ENCODE peak calls at places on chromosome X, in four cellular contexts. One of them, this sample, is unnamed.
A peak's percentile ranks its signal among the peaks of the same experiment; 100 is the strongest.

GRCh38 chrX:9534686-9535085 is 69.8 kb downstream of the TBL1X start:
- DNase-seq in IMR-90: peak; percentile 19
- DNase-seq in HepG2: peak; percentile 9
- DNase-seq in K562: no peak
- DNase-seq in this sample: no peak

GRCh38 chrX:132809581-132809980 is 148.8 kb downstream of the HS6ST2 start:
- DNase-seq in IMR-90: no peak
- DNase-seq in HepG2: no peak
- DNase-seq in K562: no peak
- DNase-seq in this sample: no peak

GRCh38 chrX:86910602-86911311 is 606.8 kb upstream of the KLHL4 start:
- DNase-seq in IMR-90: no peak
- DNase-seq in HepG2: no peak
- DNase-seq in K562: no peak
- DNase-seq in this sample: no peak

GRCh38 chrX:12721042-12721441 is 70.2 kb upstream of the PRPS2 start:
- DNase-seq in IMR-90: no peak
- DNase-seq in HepG2: no peak
- DNase-seq in K562: peak; percentile 3
- DNase-seq in this sample: no peak

GRCh38 chrX:39985551-39985950 is 112.2 kb downstream of the BCOR start:
- DNase-seq in IMR-90: no peak
- DNase-seq in HepG2: peak; percentile 40
- DNase-seq in K562: no peak
- DNase-seq in this sample: no peak

GRCh38 chrX:135516376-135516775 is 4.1 kb upstream of the INTS6L start:
- DNase-seq in IMR-90: no peak
- DNase-seq in HepG2: no peak
- DNase-seq in K562: peak; percentile 41
- DNase-seq in this sample: no peak

GRCh38 chrX:23292979-23293651 is 41.5 kb upstream of the PTCHD1 start:
- DNase-seq in IMR-90: no peak
- DNase-seq in HepG2: no peak
- DNase-seq in K562: no peak
- DNase-seq in this sample: no peak

GRCh38 chrX:7059214-7059838 is 88.2 kb upstream of the STS start:
- DNase-seq in IMR-90: no peak
- DNase-seq in HepG2: no peak
- DNase-seq in K562: no peak
- DNase-seq in this sample: no peak

GRCh38 chrX:119757979-119758681 is at the start of gene SOWAHD:
- DNase-seq in IMR-90: no peak
- DNase-seq in HepG2: peak; percentile 50
- DNase-seq in K562: peak; percentile 32
- DNase-seq in this sample: peak; percentile 21

GRCh38 chrX:78747471-78747870 is at the start of gene LPAR4:
- DNase-seq in IMR-90: no peak
- DNase-seq in HepG2: no peak
- DNase-seq in K562: no peak
- DNase-seq in this sample: no peak

GRCh38 chrX:7372843-7373525 is 225.0 kb upstream of the PUDP start:
- DNase-seq in IMR-90: peak; percentile 67
- DNase-seq in HepG2: no peak
- DNase-seq in K562: no peak
- DNase-seq in this sample: peak; percentile 16

GRCh38 chrX:27878862-27879261 is 71.1 kb downstream of the MAGEB10 start:
- DNase-seq in IMR-90: no peak
- DNase-seq in HepG2: no peak
- DNase-seq in K562: no peak
- DNase-seq in this sample: no peak

GRCh38 chrX:64853424-64853823 is 122.8 kb downstream of the ZC4H2 start:
- DNase-seq in IMR-90: no peak
- DNase-seq in HepG2: no peak
- DNase-seq in K562: no peak
- DNase-seq in this sample: no peak

GRCh38 chrX:119095936-119096335 is 23.1 kb downstream of the CT47C1 start:
- DNase-seq in IMR-90: no peak
- DNase-seq in HepG2: no peak
- DNase-seq in K562: no peak
- DNase-seq in this sample: no peak

GRCh38 chrX:132743086-132743485 is 215.3 kb downstream of the HS6ST2 start:
- DNase-seq in IMR-90: no peak
- DNase-seq in HepG2: no peak
- DNase-seq in K562: no peak
- DNase-seq in this sample: no peak

GRCh38 chrX:40647307-40648197 is at the start of gene CXorf38:
- DNase-seq in IMR-90: peak; percentile 83
- DNase-seq in HepG2: peak; percentile 69
- DNase-seq in K562: peak; percentile 93
- DNase-seq in this sample: peak; percentile 91

GRCh38 chrX:24253030-24253429 is 60.8 kb downstream of the SUPT20HL2 start:
- DNase-seq in IMR-90: no peak
- DNase-seq in HepG2: peak; percentile 72
- DNase-seq in K562: no peak
- DNase-seq in this sample: no peak

GRCh38 chrX:53817548-53817947 is 131.0 kb upstream of the HUWE1 start:
- DNase-seq in IMR-90: no peak
- DNase-seq in HepG2: no peak
- DNase-seq in K562: no peak
- DNase-seq in this sample: no peak

GRCh38 chrX:150774798-150775568 is 81.8 kb downstream of the MTMR1 start:
- DNase-seq in IMR-90: no peak
- DNase-seq in HepG2: peak; percentile 2
- DNase-seq in K562: no peak
- DNase-seq in this sample: no peak

GRCh38 chrX:344371-344901 is 25.8 kb upstream of the GTPBP6 start:
- DNase-seq in IMR-90: no peak
- DNase-seq in HepG2: no peak
- DNase-seq in K562: no peak
- DNase-seq in this sample: no peak

GRCh38 chrX:8879750-8880149 is 78.6 kb upstream of the FAM9A start:
- DNase-seq in IMR-90: peak; percentile 3
- DNase-seq in HepG2: peak; percentile 1
- DNase-seq in K562: peak; percentile 37
- DNase-seq in this sample: peak; percentile 26

GRCh38 chrX:51395807-51396728 is 63.4 kb downstream of the NUDT10 start:
- DNase-seq in IMR-90: no peak
- DNase-seq in HepG2: no peak
- DNase-seq in K562: peak; percentile 20
- DNase-seq in this sample: peak; percentile 11

GRCh38 chrX:119015407-119016242 is 41.2 kb downstream of the LONRF3 start:
- DNase-seq in IMR-90: peak; percentile 80
- DNase-seq in HepG2: no peak
- DNase-seq in K562: peak; percentile 56
- DNase-seq in this sample: peak; percentile 81

GRCh38 chrX:79281775-79282174 is 85.4 kb downstream of the ITM2A start:
- DNase-seq in IMR-90: no peak
- DNase-seq in HepG2: no peak
- DNase-seq in K562: no peak
- DNase-seq in this sample: no peak

GRCh38 chrX:115952417-115953092 is 218.0 kb upstream of the AGTR2 start:
- DNase-seq in IMR-90: no peak
- DNase-seq in HepG2: peak; percentile 44
- DNase-seq in K562: peak; percentile 16
- DNase-seq in this sample: no peak

GRCh38 chrX:40107291-40108083 is 9.7 kb upstream of the BCOR start:
- DNase-seq in IMR-90: no peak
- DNase-seq in HepG2: no peak
- DNase-seq in K562: peak; percentile 85
- DNase-seq in this sample: peak; percentile 33

GRCh38 chrX:26783512-26784225 is 567.7 kb downstream of the MAGEB5 start:
- DNase-seq in IMR-90: peak; percentile 11
- DNase-seq in HepG2: peak; percentile 65
- DNase-seq in K562: peak; percentile 48
- DNase-seq in this sample: no peak

GRCh38 chrX:47143894-47144625 is 442 bp downstream of the NDUFB11 start:
- DNase-seq in IMR-90: peak; percentile 16
- DNase-seq in HepG2: no peak
- DNase-seq in K562: peak; percentile 56
- DNase-seq in this sample: peak; percentile 61

GRCh38 chrX:152958524-152959465 is 35.1 kb downstream of the PNMA5 start:
- DNase-seq in IMR-90: peak; percentile 85
- DNase-seq in HepG2: peak; percentile 54
- DNase-seq in K562: peak; percentile 93
- DNase-seq in this sample: peak; percentile 92

GRCh38 chrX:40145670-40146470 is 48.1 kb upstream of the BCOR start:
- DNase-seq in IMR-90: no peak
- DNase-seq in HepG2: no peak
- DNase-seq in K562: no peak
- DNase-seq in this sample: no peak

GRCh38 chrX:70505451-70505841 is 60.8 kb downstream of the DLG3 start:
- DNase-seq in IMR-90: no peak
- DNase-seq in HepG2: no peak
- DNase-seq in K562: no peak
- DNase-seq in this sample: no peak

GRCh38 chrX:70508296-70508911 is 63.8 kb downstream of the DLG3 start:
- DNase-seq in IMR-90: peak; percentile 8
- DNase-seq in HepG2: peak; percentile 44
- DNase-seq in K562: peak; percentile 8
- DNase-seq in this sample: no peak

GRCh38 chrX:70504772-70505450 is 60.3 kb downstream of the DLG3 start:
- DNase-seq in IMR-90: no peak
- DNase-seq in HepG2: no peak
- DNase-seq in K562: no peak
- DNase-seq in this sample: no peak

DNA sequence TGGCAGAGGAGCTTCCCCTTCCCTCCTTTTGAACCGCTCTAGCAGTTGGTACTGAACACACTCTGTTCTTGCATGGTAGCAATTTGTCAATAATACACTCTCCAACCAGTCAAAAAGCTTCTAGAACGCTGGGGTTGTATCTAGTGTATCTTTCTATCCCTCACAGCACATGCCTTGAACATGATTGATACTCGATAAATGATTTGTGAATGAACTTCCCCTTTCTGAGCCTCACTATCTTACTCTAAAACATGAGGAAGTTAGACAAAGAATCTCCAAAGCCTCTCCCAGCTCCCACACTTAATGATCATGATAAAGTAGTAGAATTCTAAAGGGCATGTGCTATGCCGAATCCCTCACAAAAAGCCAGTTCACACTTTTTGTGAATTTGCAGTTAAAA is 64.4 kb downstream of the DLG3 start:
- DNase-seq in IMR-90: no peak
- DNase-seq in HepG2: no peak
- DNase-seq in K562: no peak
- DNase-seq in this sample: no peak
- TF ChIP-seq MAZ in IMR-90: no peak
- TF ChIP-seq MAZ in HepG2: no peak
- TF ChIP-seq MAZ in K562: no peak
- TF ChIP-seq MAZ in this sample: no peak

DNA sequence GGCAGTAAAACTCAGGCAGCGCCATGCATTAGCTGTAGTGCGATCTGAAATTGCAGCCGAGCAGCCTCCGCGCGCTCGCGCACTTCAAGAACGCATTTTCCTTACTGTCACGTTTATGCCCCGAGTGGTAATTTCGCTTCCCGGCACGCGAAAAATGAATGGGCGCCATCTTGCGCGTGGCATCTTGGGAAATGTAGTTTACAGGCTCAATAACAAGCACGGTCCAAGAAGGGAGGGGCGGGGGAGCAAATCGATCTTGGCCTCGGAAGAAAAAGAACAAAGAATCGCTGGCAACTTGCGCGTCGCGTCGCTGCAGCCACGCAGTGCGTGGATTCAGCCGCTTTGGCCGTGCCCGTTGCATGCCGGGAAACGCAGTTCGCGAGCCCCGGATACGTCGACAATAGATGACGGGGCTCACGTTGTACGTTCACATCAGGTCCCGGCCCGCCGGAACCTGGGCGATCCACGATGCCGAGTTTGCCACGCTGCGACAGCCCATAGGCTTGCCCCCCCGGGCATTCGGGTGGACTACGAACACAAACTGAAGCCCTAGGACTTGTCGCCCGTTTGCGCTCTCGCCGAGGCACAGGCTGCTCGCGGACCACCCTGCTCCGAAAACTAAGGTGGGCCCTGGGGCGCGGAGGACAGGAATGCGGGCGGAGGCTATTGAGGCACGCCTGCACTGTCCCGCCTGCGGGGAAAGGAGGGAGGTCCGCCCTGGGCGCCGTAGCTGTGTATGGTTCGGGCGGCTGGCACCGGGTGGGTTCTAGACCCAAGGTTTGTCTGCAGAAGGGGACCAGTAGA is at the start of gene FTSJ1:
- DNase-seq in IMR-90: peak; percentile 93
- DNase-seq in HepG2: peak; percentile 76
- DNase-seq in K562: peak; percentile 93
- DNase-seq in this sample: peak; percentile 84
- TF ChIP-seq MAZ in IMR-90: peak; percentile 71
- TF ChIP-seq MAZ in HepG2: no peak
- TF ChIP-seq MAZ in K562: peak; percentile 48
- TF ChIP-seq MAZ in this sample: no peak

GRCh38 chrX:37757082-37757481 is 22.8 kb upstream of the CYBB start:
- DNase-seq in IMR-90: no peak
- DNase-seq in HepG2: no peak
- DNase-seq in K562: no peak
- DNase-seq in this sample: no peak
- TF ChIP-seq MAZ in IMR-90: no peak
- TF ChIP-seq MAZ in HepG2: no peak
- TF ChIP-seq MAZ in K562: no peak
- TF ChIP-seq MAZ in this sample: no peak

GRCh38 chrX:139892512-139892911 is 40.3 kb downstream of the ATP11C start:
- DNase-seq in IMR-90: no peak
- DNase-seq in HepG2: no peak
- DNase-seq in K562: no peak
- DNase-seq in this sample: no peak

GRCh38 chrX:139889760-139890159 is 43.1 kb downstream of the ATP11C start:
- DNase-seq in IMR-90: peak; percentile 31
- DNase-seq in HepG2: no peak
- DNase-seq in K562: no peak
- DNase-seq in this sample: no peak

GRCh38 chrX:139890991-139891700 is 41.7 kb downstream of the ATP11C start:
- DNase-seq in IMR-90: peak; percentile 88
- DNase-seq in HepG2: no peak
- DNase-seq in K562: peak; percentile 44
- DNase-seq in this sample: no peak
- TF ChIP-seq MAZ in IMR-90: no peak
- TF ChIP-seq MAZ in HepG2: no peak
- TF ChIP-seq MAZ in K562: no peak
- TF ChIP-seq MAZ in this sample: no peak

GRCh38 chrX:138031715-138032114 is 465.8 kb downstream of the ZIC3 start:
- DNase-seq in IMR-90: no peak
- DNase-seq in HepG2: no peak
- DNase-seq in K562: no peak
- DNase-seq in this sample: no peak

GRCh38 chrX:138034136-138034535 is 468.2 kb downstream of the ZIC3 start:
- DNase-seq in IMR-90: no peak
- DNase-seq in HepG2: no peak
- DNase-seq in K562: peak; percentile 16
- DNase-seq in this sample: no peak

GRCh38 chrX:138037548-138037947 is 471.6 kb downstream of the ZIC3 start:
- DNase-seq in IMR-90: no peak
- DNase-seq in HepG2: no peak
- DNase-seq in K562: no peak
- DNase-seq in this sample: no peak
- TF ChIP-seq MAZ in IMR-90: no peak
- TF ChIP-seq MAZ in HepG2: no peak
- TF ChIP-seq MAZ in K562: no peak
- TF ChIP-seq MAZ in this sample: no peak

GRCh38 chrX:17453791-17454190 is 78.8 kb downstream of the NHS start:
- DNase-seq in IMR-90: no peak
- DNase-seq in HepG2: no peak
- DNase-seq in K562: no peak
- DNase-seq in this sample: no peak
- TF ChIP-seq MAZ in IMR-90: no peak
- TF ChIP-seq MAZ in HepG2: no peak
- TF ChIP-seq MAZ in K562: no peak
- TF ChIP-seq MAZ in this sample: no peak

This sample was measured in A549.